ENCODE peak calls at places on chromosomes 5 and 9, in ten cellular contexts. I, Y, U, A, H, X, Q, W, Z and D are unnamed samples.

GRCh38 chr5:52842111-52842510 is 54.4 kb downstream of the ITGA1 start:
- DNase-seq in I (no peak), Y (no peak), U (no peak), A (no peak), H (no peak), X (peak; percentile 9), Q (no peak), W (no peak), Z (no peak), D (no peak)

GRCh38 chr9:75429531-75430454 is 341.5 kb downstream of the OSTF1 start:
- DNase-seq in I (no peak), Y (no peak), U (no peak), A (no peak), H (no peak), X (no peak), Q (no peak), W (no peak), Z (no peak), D (no peak)

GRCh38 chr5:66010476-66010875 is 84.1 kb downstream of the ERBIN start:
- DNase-seq in I (no peak), Y (no peak), U (no peak), A (no peak), H (no peak), X (peak; percentile 8), Q (no peak), W (no peak), Z (no peak), D (no peak)

GRCh38 chr5:176379881-176380280 is 8.5 kb downstream of the NOP16 start:
- DNase-seq in I (no peak), Y (no peak), U (no peak), A (no peak), H (no peak), X (no peak), Q (no peak), W (no peak), Z (no peak), D (no peak)

GRCh38 chr9:131477367-131477766 is 25.4 kb upstream of the POMT1 start:
- DNase-seq in I (peak; percentile 37), Y (no peak), U (no peak), A (no peak), H (no peak), X (no peak), Q (no peak), W (no peak), Z (no peak), D (no peak)

GRCh38 chr5:96344678-96345612 is 88.1 kb downstream of the PCSK1 start:
- DNase-seq in I (no peak), Y (no peak), U (no peak), A (peak; percentile 50), H (no peak), X (peak; percentile 86), Q (peak; percentile 51), W (peak; percentile 81), Z (no peak), D (peak; percentile 79)

GRCh38 chr5:179549973-179550510 is 312 bp upstream of the RUFY1 start:
- DNase-seq in I (no peak), Y (no peak), U (peak; percentile 62), A (no peak), H (peak; percentile 54), X (peak; percentile 79), Q (no peak), W (no peak), Z (no peak), D (no peak)

GRCh38 chr5:2403296-2403695 is 348.2 kb downstream of the IRX2 start:
- DNase-seq in I (no peak), Y (no peak), U (no peak), A (no peak), H (no peak), X (no peak), Q (no peak), W (no peak), Z (no peak), D (no peak)

GRCh38 chr5:28397502-28397941 is 1359.1 kb upstream of the CDH9 start:
- DNase-seq in I (no peak), Y (peak; percentile 20), U (no peak), A (no peak), H (no peak), X (no peak), Q (no peak), W (peak; percentile 77), Z (no peak), D (no peak)

DNA sequence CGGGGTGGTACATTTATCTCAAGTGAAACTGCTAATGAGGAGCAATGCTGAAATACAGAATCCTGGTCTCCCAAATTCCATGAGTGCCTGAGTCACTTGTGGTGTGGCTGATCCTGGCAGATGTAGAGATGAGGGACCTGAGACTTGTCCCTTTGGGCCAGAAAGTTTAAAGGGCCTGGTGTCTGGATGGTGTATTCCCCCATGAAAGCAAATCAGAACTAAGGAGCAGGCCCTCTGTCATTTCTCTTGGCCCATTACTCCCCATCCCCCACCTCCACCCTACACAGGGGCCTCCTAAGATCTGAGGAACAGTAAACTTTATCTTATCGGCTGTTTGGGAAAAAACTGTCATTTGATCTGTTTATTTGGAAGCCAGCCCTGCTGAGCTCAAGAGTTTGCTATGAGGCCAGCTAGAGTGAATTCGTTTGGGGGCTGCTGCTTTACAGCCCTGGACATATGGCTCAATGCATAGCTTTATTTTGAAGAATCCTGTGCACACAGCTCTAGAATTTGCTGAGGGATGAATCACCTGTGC is 140.3 kb downstream of the LHFPL2 start:
- DNase-seq in I (no peak), Y (peak; percentile 31), U (no peak), A (peak; percentile 37), H (no peak), X (peak; percentile 60), Q (no peak), W (no peak), Z (no peak), D (no peak)
- H3K4me1 ChIP-seq in I (peaks cover 49% of the 10 kb centered on the region), Y (peaks cover 69% of the 10 kb centered on the region), U (peaks cover 72% of the 10 kb centered on the region), A (peaks cover 16% of the 10 kb centered on the region), H (peaks cover 8% of the 10 kb centered on the region), X (peaks cover 61% of the 10 kb centered on the region), Q (peaks cover 54% of the 10 kb centered on the region), W (no peaks in the 10 kb centered on the region), Z (no peaks in the 10 kb centered on the region), D (peaks cover 34% of the 10 kb centered on the region)

DNA sequence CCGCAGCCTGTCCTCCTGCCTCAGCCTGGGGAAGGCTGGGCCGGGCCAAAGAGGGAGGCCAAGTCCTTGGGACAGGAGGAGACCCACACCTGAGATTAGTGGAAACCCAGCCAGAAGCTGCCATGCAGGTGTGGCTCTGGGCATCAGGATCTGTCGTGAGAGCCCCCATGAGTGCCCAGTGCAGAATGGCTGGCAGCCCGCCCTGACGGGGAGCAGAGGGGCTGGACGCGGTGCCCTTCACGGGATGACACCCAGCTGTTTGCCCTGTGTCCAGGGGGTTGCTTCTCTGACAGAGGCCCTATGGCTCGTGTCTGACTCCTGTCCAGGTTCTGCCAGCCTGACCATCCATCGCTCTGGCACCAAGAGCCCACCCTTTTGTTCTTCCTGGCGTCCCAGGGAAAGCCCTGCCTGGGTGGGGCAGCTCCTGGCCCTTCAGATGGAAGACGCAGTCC is 8.5 kb downstream of the DIPK1B start:
- DNase-seq in I (no peak), Y (no peak), U (no peak), A (no peak), H (no peak), X (no peak), Q (no peak), W (no peak), Z (no peak), D (no peak)
- H3K4me1 ChIP-seq in I (peaks cover 40% of the 10 kb centered on the region), Y (peaks cover 8% of the 10 kb centered on the region), U (peaks cover 14% of the 10 kb centered on the region), A (peaks cover under 1% of the 10 kb centered on the region), H (no peaks in the 10 kb centered on the region), X (peaks cover 12% of the 10 kb centered on the region), Q (peaks cover 34% of the 10 kb centered on the region), W (peaks cover 27% of the 10 kb centered on the region), Z (no peaks in the 10 kb centered on the region), D (no peaks in the 10 kb centered on the region)

DNA sequence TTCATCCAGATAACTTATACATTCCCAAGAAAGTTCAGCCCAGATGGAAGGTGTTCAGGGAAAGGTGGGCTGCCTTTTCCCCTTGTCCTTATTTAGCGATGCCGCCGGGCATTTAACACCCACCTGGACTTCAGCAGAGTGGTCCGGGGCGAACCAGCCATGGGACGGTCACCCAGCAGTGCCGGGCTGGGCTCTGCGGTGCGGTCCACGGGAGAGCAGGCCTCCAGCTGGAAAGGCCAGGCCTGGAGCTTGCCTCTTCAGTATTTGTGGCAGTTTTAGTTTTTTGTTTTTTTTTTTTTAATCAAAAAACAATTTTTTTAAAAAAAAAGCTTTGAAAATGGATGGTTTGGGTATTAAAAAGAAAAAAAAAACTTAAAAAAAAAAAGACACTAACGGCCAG is 4.0 kb upstream of the PHYHD1 start:
- DNase-seq in I (no peak), Y (no peak), U (no peak), A (no peak), H (no peak), X (no peak), Q (no peak), W (no peak), Z (no peak), D (no peak)
- H3K4me1 ChIP-seq in I (peaks cover 81% of the 10 kb centered on the region), Y (peaks cover 23% of the 10 kb centered on the region), U (peaks cover 100% of the 10 kb centered on the region), A (peaks cover 44% of the 10 kb centered on the region), H (peaks cover 28% of the 10 kb centered on the region), X (peaks cover 40% of the 10 kb centered on the region), Q (peaks cover 93% of the 10 kb centered on the region), W (peaks cover 25% of the 10 kb centered on the region), Z (peaks cover 3% of the 10 kb centered on the region), D (peaks cover 11% of the 10 kb centered on the region)

GRCh38 chr9:94869415-94869838 is 142.9 kb downstream of the AOPEP start:
- DNase-seq in I (no peak), Y (peak; percentile 39), U (no peak), A (no peak), H (no peak), X (peak; percentile 81), Q (no peak), W (no peak), Z (no peak), D (no peak)
- H3K4me1 ChIP-seq in I (peaks cover 48% of the 10 kb centered on the region), Y (peaks cover 98% of the 10 kb centered on the region), U (peaks cover 79% of the 10 kb centered on the region), A (peaks cover 20% of the 10 kb centered on the region), H (no peaks in the 10 kb centered on the region), X (peaks cover 96% of the 10 kb centered on the region), Q (peaks cover 44% of the 10 kb centered on the region), W (peaks cover 71% of the 10 kb centered on the region), Z (no peaks in the 10 kb centered on the region), D (peaks cover 9% of the 10 kb centered on the region)

GRCh38 chr9:137030006-137030405 is 1.9 kb downstream of the FUT7 start:
- DNase-seq in I (no peak), Y (no peak), U (no peak), A (no peak), H (no peak), X (no peak), Q (no peak), W (no peak), Z (no peak), D (no peak)
- H3K4me1 ChIP-seq in I (peaks cover 44% of the 10 kb centered on the region), Y (peaks cover 15% of the 10 kb centered on the region), U (peaks cover 35% of the 10 kb centered on the region), A (peaks cover 17% of the 10 kb centered on the region), H (peaks cover 20% of the 10 kb centered on the region), X (no peaks in the 10 kb centered on the region), Q (peaks cover 47% of the 10 kb centered on the region), W (peaks cover 17% of the 10 kb centered on the region), Z (no peaks in the 10 kb centered on the region), D (peaks cover 3% of the 10 kb centered on the region)